ENCODE peak calls at places on chromosomes 7 and 10, in six cellular contexts. I, D, N, M, J and H are unnamed samples.

GRCh38 chr10:71547841-71548493 is 151.2 kb downstream of the CDH23 start:
- DNase-seq in I (peak), D (no peak), N (peak), M (no peak), J (peak), H (no peak)

GRCh38 chr7:12422449-12423320 is 19.0 kb upstream of the VWDE start:
- DNase-seq in I (no peak), D (no peak), N (no peak), M (no peak), J (peak), H (no peak)

GRCh38 chr7:19969859-19970493 is 196.6 kb upstream of the TMEM196 start:
- DNase-seq in I (no peak), D (no peak), N (no peak), M (no peak), J (no peak), H (no peak)

GRCh38 chr7:2049111-2049781 is 183.5 kb downstream of the MAD1L1 start:
- DNase-seq in I (no peak), D (no peak), N (peak), M (no peak), J (no peak), H (no peak)

GRCh38 chr10:132319853-132320669 is 11.9 kb upstream of the LRRC27 start:
- DNase-seq in I (no peak), D (no peak), N (no peak), M (peak), J (peak), H (peak)

GRCh38 chr10:132654708-132655661 is 117.4 kb downstream of the INPP5A start:
- DNase-seq in I (peak), D (peak), N (peak), M (peak), J (peak), H (peak)

GRCh38 chr7:96120856-96121255 is 201.0 kb downstream of the SLC25A13 start:
- DNase-seq in I (no peak), D (no peak), N (no peak), M (no peak), J (no peak), H (no peak)

GRCh38 chr7:144513332-144513731 is 109.8 kb upstream of the NOBOX start:
- DNase-seq in I (no peak), D (no peak), N (no peak), M (peak), J (no peak), H (peak)

GRCh38 chr10:132408823-132409666 is 12.0 kb downstream of the PWWP2B start:
- DNase-seq in I (no peak), D (no peak), N (no peak), M (no peak), J (no peak), H (no peak)

GRCh38 chr7:36080843-36081242 is 72.2 kb upstream of the EEPD1 start:
- DNase-seq in I (no peak), D (no peak), N (no peak), M (no peak), J (no peak), H (no peak)

GRCh38 chr10:6713716-6714115 is 133.6 kb upstream of the PRKCQ start:
- DNase-seq in I (no peak), D (peak), N (no peak), M (no peak), J (peak), H (peak)

GRCh38 chr7:92763636-92764423 is 72.5 kb downstream of the CDK6 start:
- DNase-seq in I (no peak), D (peak), N (no peak), M (no peak), J (peak), H (peak)

GRCh38 chr7:81499262-81500116 is 270.4 kb downstream of the HGF start:
- DNase-seq in I (no peak), D (peak), N (no peak), M (peak), J (peak), H (peak)

GRCh38 chr10:77404801-77405200 is 232.8 kb downstream of the KCNMA1 start:
- DNase-seq in I (no peak), D (no peak), N (no peak), M (no peak), J (no peak), H (no peak)

GRCh38 chr7:27167170-27167505 is 1.8 kb upstream of the HOXA9 start:
- DNase-seq in I (no peak), D (no peak), N (peak), M (no peak), J (no peak), H (no peak)

GRCh38 chr7:36129048-36129534 is 24.0 kb upstream of the EEPD1 start:
- DNase-seq in I (no peak), D (no peak), N (no peak), M (no peak), J (peak), H (no peak)

GRCh38 chr10:35035641-35036040 is 54.5 kb downstream of the CUL2 start:
- DNase-seq in I (no peak), D (no peak), N (no peak), M (peak), J (no peak), H (no peak)

GRCh38 chr7:25460426-25460825 is 232.1 kb upstream of the NPVF start:
- DNase-seq in I (no peak), D (no peak), N (peak), M (no peak), J (no peak), H (no peak)

GRCh38 chr7:149704507-149704906 is 68.9 kb downstream of the ZNF467 start:
- DNase-seq in I (no peak), D (no peak), N (no peak), M (no peak), J (peak), H (no peak)

GRCh38 chr7:22267989-22268615 is 88.9 kb downstream of the RAPGEF5 start:
- DNase-seq in I (no peak), D (no peak), N (no peak), M (no peak), J (no peak), H (no peak)

GRCh38 chr7:99308461-99309074 is 17.1 kb upstream of the ARPC1A start:
- DNase-seq in I (no peak), D (no peak), N (no peak), M (no peak), J (peak), H (no peak)

GRCh38 chr10:6203331-6204062 is 765 bp downstream of the PFKFB3 start:
- DNase-seq in I (peak), D (peak), N (peak), M (peak), J (peak), H (peak)

GRCh38 chr7:137996386-137996851 is 5.5 kb downstream of the CREB3L2 start:
- DNase-seq in I (peak), D (no peak), N (peak), M (peak), J (peak), H (peak)

GRCh38 chr7:23966941-23967340 is 256.9 kb downstream of the STK31 start:
- DNase-seq in I (no peak), D (no peak), N (no peak), M (no peak), J (no peak), H (no peak)

GRCh38 chr7:16561943-16562342 is 35.3 kb downstream of the LRRC72 start:
- DNase-seq in I (no peak), D (no peak), N (no peak), M (no peak), J (no peak), H (no peak)

GRCh38 chr7:46123-46829 is 146.1 kb upstream of the FAM20C start:
- DNase-seq in I (peak), D (no peak), N (peak), M (no peak), J (no peak), H (no peak)

GRCh38 chr10:35172574-35172973 is 45.9 kb downstream of the CREM start:
- DNase-seq in I (no peak), D (no peak), N (peak), M (no peak), J (peak), H (no peak)

GRCh38 chr7:135499818-135500217 is 10.1 kb downstream of the CNOT4 start:
- DNase-seq in I (no peak), D (no peak), N (no peak), M (peak), J (no peak), H (peak)

GRCh38 chr10:29471483-29471859 is 163.3 kb downstream of the SVIL start:
- DNase-seq in I (no peak), D (no peak), N (no peak), M (no peak), J (peak), H (peak)

GRCh38 chr10:86964847-86965190 is 3.5 kb upstream of the ADIRF start:
- DNase-seq in I (no peak), D (no peak), N (no peak), M (no peak), J (no peak), H (no peak)

GRCh38 chr7:82172896-82173295 is 270.7 kb downstream of the CACNA2D1 start:
- DNase-seq in I (no peak), D (no peak), N (no peak), M (no peak), J (peak), H (no peak)

GRCh38 chr7:129494041-129494440 is 8.3 kb upstream of the SMKR1 start:
- DNase-seq in I (no peak), D (no peak), N (no peak), M (no peak), J (peak), H (no peak)

GRCh38 chr7:116652793-116653192 is 19.2 kb upstream of the MET start:
- DNase-seq in I (no peak), D (no peak), N (no peak), M (no peak), J (peak), H (no peak)

GRCh38 chr7:1951600-1951999 is 281.1 kb downstream of the MAD1L1 start:
- DNase-seq in I (no peak), D (no peak), N (no peak), M (no peak), J (no peak), H (no peak)

GRCh38 chr10:106182542-106182941 is 982.0 kb downstream of the SORCS1 start:
- DNase-seq in I (no peak), D (no peak), N (peak), M (no peak), J (no peak), H (no peak)

GRCh38 chr10:110153396-110153795 is 54.0 kb upstream of the MXI1 start:
- DNase-seq in I (no peak), D (no peak), N (no peak), M (no peak), J (no peak), H (no peak)

GRCh38 chr7:39952378-39952777 is 2.3 kb downstream of the CDK13 start:
- DNase-seq in I (no peak), D (no peak), N (no peak), M (peak), J (peak), H (peak)

GRCh38 chr7:31318308-31318707 is 22.2 kb downstream of the NEUROD6 start:
- DNase-seq in I (no peak), D (no peak), N (no peak), M (no peak), J (no peak), H (no peak)

GRCh38 chr7:145698526-145699262 is 417.9 kb upstream of the CNTNAP2 start:
- DNase-seq in I (no peak), D (no peak), N (no peak), M (no peak), J (peak), H (no peak)

GRCh38 chr10:541750-542371 is 147.6 kb downstream of the DIP2C start:
- DNase-seq in I (no peak), D (no peak), N (peak), M (no peak), J (no peak), H (no peak)